ENCODE peak calls at places on chromosomes 3 and 15, in nine cellular contexts. One of them, this sample, is unnamed.

GRCh38 chr3:148957586-148957985 is 33.8 kb upstream of the GYG1 start:
- DNase-seq in LoVo: no peak
- DNase-seq in kidney: no peak
- DNase-seq in retina: no peak
- DNase-seq in breast epithelium: no peak
- DNase-seq in ecto neural progenitor cell: no peak
- DNase-seq in tibial nerve: no peak
- DNase-seq in Ammon's horn: no peak
- DNase-seq in progenitor cell of endocrine pancreas: no peak
- DNase-seq in this sample: no peak

GRCh38 chr3:32078085-32078634 is 28.3 kb upstream of the GPD1L start:
- DNase-seq in LoVo: no peak
- DNase-seq in breast epithelium: no peak
- DNase-seq in Ammon's horn: no peak
- DNase-seq in progenitor cell of endocrine pancreas: no peak
- DNase-seq in tibial nerve: no peak
- DNase-seq in kidney: no peak
- DNase-seq in retina: no peak
- DNase-seq in ecto neural progenitor cell: no peak
- DNase-seq in this sample: no peak

GRCh38 chr15:70047386-70048195 is 50.1 kb downstream of the TLE3 start:
- DNase-seq in ecto neural progenitor cell: no peak
- DNase-seq in Ammon's horn: no peak
- DNase-seq in LoVo: no peak
- DNase-seq in kidney: peak
- DNase-seq in progenitor cell of endocrine pancreas: no peak
- DNase-seq in retina: no peak
- DNase-seq in tibial nerve: no peak
- DNase-seq in breast epithelium: peak
- DNase-seq in this sample: no peak

GRCh38 chr3:50567386-50568182 is at the start of gene C3orf18:
- DNase-seq in tibial nerve: peak
- DNase-seq in Ammon's horn: peak
- DNase-seq in ecto neural progenitor cell: peak
- DNase-seq in progenitor cell of endocrine pancreas: peak
- DNase-seq in breast epithelium: peak
- DNase-seq in kidney: peak
- DNase-seq in LoVo: peak
- DNase-seq in retina: peak
- DNase-seq in this sample: peak

GRCh38 chr3:127339943-127340861 is 52.4 kb upstream of the PRR20G start:
- DNase-seq in LoVo: no peak
- DNase-seq in breast epithelium: no peak
- DNase-seq in retina: peak
- DNase-seq in tibial nerve: no peak
- DNase-seq in Ammon's horn: peak
- DNase-seq in kidney: no peak
- DNase-seq in ecto neural progenitor cell: peak
- DNase-seq in progenitor cell of endocrine pancreas: no peak
- DNase-seq in this sample: no peak

GRCh38 chr15:95887666-95888480 is 442.6 kb upstream of the NR2F2 start:
- DNase-seq in Ammon's horn: no peak
- DNase-seq in breast epithelium: no peak
- DNase-seq in kidney: no peak
- DNase-seq in LoVo: no peak
- DNase-seq in progenitor cell of endocrine pancreas: no peak
- DNase-seq in retina: no peak
- DNase-seq in ecto neural progenitor cell: no peak
- DNase-seq in tibial nerve: no peak
- DNase-seq in this sample: no peak

GRCh38 chr15:57667171-57667924 is 39.2 kb upstream of the POLR2M start:
- DNase-seq in breast epithelium: no peak
- DNase-seq in Ammon's horn: peak
- DNase-seq in LoVo: peak
- DNase-seq in ecto neural progenitor cell: no peak
- DNase-seq in progenitor cell of endocrine pancreas: no peak
- DNase-seq in retina: peak
- DNase-seq in kidney: no peak
- DNase-seq in tibial nerve: no peak
- DNase-seq in this sample: no peak

GRCh38 chr15:83358972-83359564 is 74.6 kb upstream of the BNC1 start:
- DNase-seq in progenitor cell of endocrine pancreas: no peak
- DNase-seq in ecto neural progenitor cell: no peak
- DNase-seq in breast epithelium: no peak
- DNase-seq in kidney: no peak
- DNase-seq in LoVo: no peak
- DNase-seq in tibial nerve: no peak
- DNase-seq in Ammon's horn: no peak
- DNase-seq in retina: no peak
- DNase-seq in this sample: no peak

GRCh38 chr3:42505203-42505848 is 2.9 kb downstream of the VIPR1 start:
- DNase-seq in retina: no peak
- DNase-seq in progenitor cell of endocrine pancreas: no peak
- DNase-seq in tibial nerve: no peak
- DNase-seq in ecto neural progenitor cell: peak
- DNase-seq in LoVo: no peak
- DNase-seq in breast epithelium: peak
- DNase-seq in Ammon's horn: no peak
- DNase-seq in kidney: no peak
- DNase-seq in this sample: no peak

GRCh38 chr15:54482251-54482650 is 504.0 kb downstream of the UNC13C start:
- DNase-seq in Ammon's horn: no peak
- DNase-seq in LoVo: no peak
- DNase-seq in progenitor cell of endocrine pancreas: no peak
- DNase-seq in tibial nerve: no peak
- DNase-seq in retina: no peak
- DNase-seq in kidney: no peak
- DNase-seq in breast epithelium: no peak
- DNase-seq in ecto neural progenitor cell: no peak
- DNase-seq in this sample: no peak

GRCh38 chr3:133295199-133295901 is 104.5 kb upstream of the BFSP2 start:
- DNase-seq in ecto neural progenitor cell: no peak
- DNase-seq in progenitor cell of endocrine pancreas: no peak
- DNase-seq in LoVo: no peak
- DNase-seq in kidney: no peak
- DNase-seq in tibial nerve: no peak
- DNase-seq in breast epithelium: no peak
- DNase-seq in Ammon's horn: no peak
- DNase-seq in retina: no peak
- DNase-seq in this sample: no peak

GRCh38 chr3:128875556-128876120 is 3.8 kb upstream of the ACAD9 start:
- DNase-seq in tibial nerve: no peak
- DNase-seq in breast epithelium: no peak
- DNase-seq in progenitor cell of endocrine pancreas: peak
- DNase-seq in ecto neural progenitor cell: peak
- DNase-seq in kidney: peak
- DNase-seq in LoVo: no peak
- DNase-seq in retina: peak
- DNase-seq in Ammon's horn: peak
- DNase-seq in this sample: peak

GRCh38 chr3:114627760-114628159 is 333.9 kb downstream of the TIGIT start:
- DNase-seq in Ammon's horn: no peak
- DNase-seq in breast epithelium: no peak
- DNase-seq in ecto neural progenitor cell: no peak
- DNase-seq in LoVo: no peak
- DNase-seq in kidney: peak
- DNase-seq in tibial nerve: peak
- DNase-seq in progenitor cell of endocrine pancreas: no peak
- DNase-seq in retina: no peak
- DNase-seq in this sample: peak

GRCh38 chr3:152380048-152380447 is 111.3 kb downstream of the MBNL1 start:
- DNase-seq in retina: no peak
- DNase-seq in LoVo: no peak
- DNase-seq in progenitor cell of endocrine pancreas: no peak
- DNase-seq in tibial nerve: no peak
- DNase-seq in kidney: no peak
- DNase-seq in Ammon's horn: no peak
- DNase-seq in ecto neural progenitor cell: no peak
- DNase-seq in breast epithelium: no peak
- DNase-seq in this sample: no peak

GRCh38 chr3:110995461-110996226 is 76.0 kb upstream of the NECTIN3 start:
- DNase-seq in retina: no peak
- DNase-seq in LoVo: no peak
- DNase-seq in tibial nerve: no peak
- DNase-seq in ecto neural progenitor cell: no peak
- DNase-seq in breast epithelium: no peak
- DNase-seq in progenitor cell of endocrine pancreas: no peak
- DNase-seq in Ammon's horn: no peak
- DNase-seq in kidney: no peak
- DNase-seq in this sample: no peak

GRCh38 chr15:78811825-78812183 is 540 bp upstream of the ADAMTS7 start:
- DNase-seq in retina: no peak
- DNase-seq in ecto neural progenitor cell: no peak
- DNase-seq in tibial nerve: no peak
- DNase-seq in kidney: peak
- DNase-seq in LoVo: no peak
- DNase-seq in progenitor cell of endocrine pancreas: no peak
- DNase-seq in breast epithelium: no peak
- DNase-seq in Ammon's horn: no peak
- DNase-seq in this sample: peak

GRCh38 chr3:162195147-162195546 is 698.5 kb downstream of the OTOL1 start:
- DNase-seq in LoVo: no peak
- DNase-seq in breast epithelium: no peak
- DNase-seq in ecto neural progenitor cell: no peak
- DNase-seq in tibial nerve: no peak
- DNase-seq in kidney: no peak
- DNase-seq in Ammon's horn: no peak
- DNase-seq in progenitor cell of endocrine pancreas: no peak
- DNase-seq in retina: no peak
- DNase-seq in this sample: peak

GRCh38 chr3:22523925-22524324 is 679.2 kb upstream of the UBE2E2 start:
- DNase-seq in ecto neural progenitor cell: no peak
- DNase-seq in progenitor cell of endocrine pancreas: no peak
- DNase-seq in retina: no peak
- DNase-seq in Ammon's horn: no peak
- DNase-seq in kidney: no peak
- DNase-seq in breast epithelium: no peak
- DNase-seq in LoVo: no peak
- DNase-seq in tibial nerve: no peak
- DNase-seq in this sample: no peak

GRCh38 chr3:72162649-72163184 is 377.8 kb upstream of the PROK2 start:
- DNase-seq in breast epithelium: no peak
- DNase-seq in Ammon's horn: no peak
- DNase-seq in tibial nerve: no peak
- DNase-seq in ecto neural progenitor cell: no peak
- DNase-seq in kidney: no peak
- DNase-seq in LoVo: no peak
- DNase-seq in progenitor cell of endocrine pancreas: no peak
- DNase-seq in retina: no peak
- DNase-seq in this sample: no peak

GRCh38 chr15:69658401-69658945 is 205.9 kb downstream of the RPLP1 start:
- DNase-seq in ecto neural progenitor cell: peak
- DNase-seq in kidney: no peak
- DNase-seq in progenitor cell of endocrine pancreas: no peak
- DNase-seq in LoVo: no peak
- DNase-seq in tibial nerve: no peak
- DNase-seq in retina: no peak
- DNase-seq in Ammon's horn: no peak
- DNase-seq in breast epithelium: no peak
- DNase-seq in this sample: no peak

GRCh38 chr3:111412656-111413055 is 129.3 kb upstream of the CD96 start:
- DNase-seq in Ammon's horn: no peak
- DNase-seq in LoVo: no peak
- DNase-seq in breast epithelium: no peak
- DNase-seq in retina: no peak
- DNase-seq in kidney: no peak
- DNase-seq in tibial nerve: no peak
- DNase-seq in ecto neural progenitor cell: no peak
- DNase-seq in progenitor cell of endocrine pancreas: no peak
- DNase-seq in this sample: no peak

GRCh38 chr3:57030711-57031110 is 29.8 kb upstream of the SPATA12 start:
- DNase-seq in LoVo: no peak
- DNase-seq in retina: no peak
- DNase-seq in breast epithelium: no peak
- DNase-seq in kidney: no peak
- DNase-seq in tibial nerve: no peak
- DNase-seq in Ammon's horn: no peak
- DNase-seq in ecto neural progenitor cell: no peak
- DNase-seq in progenitor cell of endocrine pancreas: no peak
- DNase-seq in this sample: no peak